ENCODE peak calls at places on chromosomes 12 and 14, in four cellular contexts. One of them, this sample, is unnamed.
A peak's percentile ranks its signal among the peaks of the same experiment; 100 is the strongest.

GRCh38 chr14:92244805-92245204 is 78.2 kb upstream of the SLC24A4 start:
- DNase-seq in activated gamma-delta T cell treated with Interleukin-2 at 50 U/mL for 16 hours: no peak
- DNase-seq in WTC11: no peak
- DNase-seq in epithelial cell of proximal tubule: no peak
- DNase-seq in this sample: no peak

GRCh38 chr12:121295123-121295745 is 1.3 kb downstream of the CAMKK2 start:
- DNase-seq in activated gamma-delta T cell treated with Interleukin-2 at 50 U/mL for 16 hours: no peak
- DNase-seq in epithelial cell of proximal tubule: no peak
- DNase-seq in WTC11: no peak
- DNase-seq in this sample: no peak

GRCh38 chr12:5498806-5499205 is 66.9 kb downstream of the NTF3 start:
- DNase-seq in activated gamma-delta T cell treated with Interleukin-2 at 50 U/mL for 16 hours: no peak
- DNase-seq in epithelial cell of proximal tubule: no peak
- DNase-seq in WTC11: no peak
- DNase-seq in this sample: no peak

GRCh38 chr12:68515793-68516192 is 94.9 kb upstream of the RAP1B start:
- DNase-seq in epithelial cell of proximal tubule: no peak
- DNase-seq in activated gamma-delta T cell treated with Interleukin-2 at 50 U/mL for 16 hours: no peak
- DNase-seq in WTC11: no peak
- DNase-seq in this sample: no peak

GRCh38 chr12:6341439-6342139 is at the start of gene TNFRSF1A:
- DNase-seq in activated gamma-delta T cell treated with Interleukin-2 at 50 U/mL for 16 hours: no peak
- DNase-seq in WTC11: no peak
- DNase-seq in epithelial cell of proximal tubule: no peak
- DNase-seq in this sample: peak; percentile 54

GRCh38 chr12:130683080-130683479 is 33.0 kb downstream of the RIMBP2 start:
- DNase-seq in epithelial cell of proximal tubule: no peak
- DNase-seq in WTC11: no peak
- DNase-seq in activated gamma-delta T cell treated with Interleukin-2 at 50 U/mL for 16 hours: no peak
- DNase-seq in this sample: no peak

GRCh38 chr12:104454997-104455396 is 1.8 kb upstream of the CHST11 start:
- DNase-seq in epithelial cell of proximal tubule: peak; percentile 59
- DNase-seq in WTC11: no peak
- DNase-seq in activated gamma-delta T cell treated with Interleukin-2 at 50 U/mL for 16 hours: no peak
- DNase-seq in this sample: peak; percentile 44

GRCh38 chr14:31934767-31935266 is 142.3 kb upstream of the ARHGAP5 start:
- DNase-seq in activated gamma-delta T cell treated with Interleukin-2 at 50 U/mL for 16 hours: no peak
- DNase-seq in epithelial cell of proximal tubule: peak; percentile 62
- DNase-seq in WTC11: peak; percentile 51
- DNase-seq in this sample: no peak

GRCh38 chr12:77433799-77434198 is 368.4 kb upstream of the E2F7 start:
- DNase-seq in activated gamma-delta T cell treated with Interleukin-2 at 50 U/mL for 16 hours: no peak
- DNase-seq in epithelial cell of proximal tubule: no peak
- DNase-seq in WTC11: no peak
- DNase-seq in this sample: peak; percentile 13

GRCh38 chr12:30991466-30991865 is 64.9 kb downstream of the TSPAN11 start:
- DNase-seq in WTC11: no peak
- DNase-seq in epithelial cell of proximal tubule: no peak
- DNase-seq in activated gamma-delta T cell treated with Interleukin-2 at 50 U/mL for 16 hours: no peak
- DNase-seq in this sample: no peak

GRCh38 chr14:91985008-91985407 is 37.5 kb upstream of the FBLN5 start:
- DNase-seq in epithelial cell of proximal tubule: peak; percentile 76
- DNase-seq in activated gamma-delta T cell treated with Interleukin-2 at 50 U/mL for 16 hours: no peak
- DNase-seq in WTC11: no peak
- DNase-seq in this sample: no peak

GRCh38 chr14:72732022-72732780 is 161.7 kb downstream of the DPF3 start:
- DNase-seq in epithelial cell of proximal tubule: no peak
- DNase-seq in WTC11: no peak
- DNase-seq in activated gamma-delta T cell treated with Interleukin-2 at 50 U/mL for 16 hours: no peak
- DNase-seq in this sample: no peak

GRCh38 chr14:96275182-96276112 is 19.4 kb downstream of the BDKRB1 start:
- DNase-seq in WTC11: peak; percentile 81
- DNase-seq in activated gamma-delta T cell treated with Interleukin-2 at 50 U/mL for 16 hours: peak; percentile 49
- DNase-seq in epithelial cell of proximal tubule: no peak
- DNase-seq in this sample: no peak

GRCh38 chr12:106282457-106283097 is 20.0 kb upstream of the TCP11L2 start:
- DNase-seq in WTC11: peak; percentile 30
- DNase-seq in activated gamma-delta T cell treated with Interleukin-2 at 50 U/mL for 16 hours: peak; percentile 34
- DNase-seq in epithelial cell of proximal tubule: no peak
- DNase-seq in this sample: no peak

GRCh38 chr14:69571449-69571878 is 3.2 kb downstream of the CCDC177 start:
- DNase-seq in activated gamma-delta T cell treated with Interleukin-2 at 50 U/mL for 16 hours: no peak
- DNase-seq in epithelial cell of proximal tubule: no peak
- DNase-seq in WTC11: no peak
- DNase-seq in this sample: no peak